ENCODE peak calls at places on chromosomes 5 and 9, in eight cellular contexts. Z, T, L, K, M, D, C and N are unnamed samples.

GRCh38 chr9:111969061-111969460 is 72.4 kb downstream of the UGCG start:
- DNase-seq in Z (no peak), T (no peak), L (no peak), K (no peak), M (peak), D (no peak), C (no peak), N (no peak)

GRCh38 chr5:93378073-93378472 is 202.9 kb downstream of the NR2F1-AS1 start:
- DNase-seq in Z (no peak), T (peak), L (no peak), K (peak), M (peak), D (no peak), C (no peak), N (no peak)

GRCh38 chr9:35658144-35658893 is at the start of gene CCDC107:
- DNase-seq in Z (peak), T (peak), L (peak), K (peak), M (peak), D (peak), C (peak), N (peak)

GRCh38 chr5:132253008-132253441 is 4.5 kb upstream of the PDLIM4 start:
- DNase-seq in Z (no peak), T (no peak), L (no peak), K (no peak), M (no peak), D (no peak), C (no peak), N (no peak)

GRCh38 chr5:149174847-149175234 is 33.5 kb downstream of the ABLIM3 start:
- DNase-seq in Z (no peak), T (no peak), L (no peak), K (no peak), M (peak), D (no peak), C (no peak), N (no peak)

GRCh38 chr9:113886003-113886324 is 9.9 kb downstream of the ZNF618 start:
- DNase-seq in Z (no peak), T (peak), L (no peak), K (no peak), M (peak), D (no peak), C (no peak), N (no peak)

GRCh38 chr9:96241391-96241809 is 60.6 kb downstream of the HSD17B3 start:
- DNase-seq in Z (peak), T (peak), L (no peak), K (no peak), M (peak), D (no peak), C (no peak), N (no peak)

GRCh38 chr9:73213300-73213699 is 61.6 kb downstream of the ANXA1 start:
- DNase-seq in Z (no peak), T (no peak), L (no peak), K (no peak), M (no peak), D (no peak), C (no peak), N (no peak)

GRCh38 chr5:90909091-90909503 is 350.5 kb downstream of the ADGRV1 start:
- DNase-seq in Z (no peak), T (peak), L (no peak), K (peak), M (peak), D (no peak), C (no peak), N (no peak)

GRCh38 chr5:122067330-122067885 is 10.7 kb downstream of the LOX start:
- DNase-seq in Z (no peak), T (no peak), L (no peak), K (no peak), M (peak), D (no peak), C (no peak), N (no peak)

GRCh38 chr5:102818934-102819333 is 63.8 kb downstream of the PAM start:
- DNase-seq in Z (no peak), T (no peak), L (no peak), K (no peak), M (no peak), D (no peak), C (no peak), N (no peak)

GRCh38 chr9:133374612-133375115 is 1.2 kb downstream of the SURF4 start:
- DNase-seq in Z (no peak), T (peak), L (no peak), K (no peak), M (peak), D (no peak), C (no peak), N (no peak)

GRCh38 chr5:86617309-86617755 is 409 bp upstream of the COX7C start:
- DNase-seq in Z (no peak), T (no peak), L (no peak), K (no peak), M (no peak), D (no peak), C (no peak), N (no peak)

GRCh38 chr5:143432658-143433239 is 29.3 kb upstream of the NR3C1 start:
- DNase-seq in Z (no peak), T (no peak), L (no peak), K (no peak), M (peak), D (no peak), C (no peak), N (no peak)

GRCh38 chr5:53114988-53115387 is 5.4 kb upstream of the MOCS2 start:
- DNase-seq in Z (no peak), T (peak), L (no peak), K (peak), M (no peak), D (no peak), C (no peak), N (no peak)

GRCh38 chr9:36748322-36748899 is 175.7 kb downstream of the MELK start:
- DNase-seq in Z (peak), T (peak), L (no peak), K (peak), M (peak), D (peak), C (no peak), N (no peak)

GRCh38 chr5:76690704-76691469 is 25.0 kb upstream of the F2R start:
- DNase-seq in Z (no peak), T (peak), L (no peak), K (peak), M (peak), D (no peak), C (no peak), N (no peak)

GRCh38 chr9:128271112-128271511 is 4.7 kb downstream of the GOLGA2 start:
- DNase-seq in Z (no peak), T (no peak), L (no peak), K (no peak), M (no peak), D (no peak), C (no peak), N (no peak)

GRCh38 chr9:99093492-99093791 is 11.5 kb upstream of the TGFBR1 start:
- DNase-seq in Z (no peak), T (no peak), L (no peak), K (no peak), M (no peak), D (no peak), C (no peak), N (no peak)

GRCh38 chr9:134791009-134791408 is 89.6 kb upstream of the FCN2 start:
- DNase-seq in Z (no peak), T (no peak), L (no peak), K (no peak), M (no peak), D (no peak), C (no peak), N (no peak)

GRCh38 chr5:174418809-174419522 is 305.4 kb upstream of the MSX2 start:
- DNase-seq in Z (no peak), T (no peak), L (no peak), K (no peak), M (peak), D (no peak), C (no peak), N (no peak)

GRCh38 chr9:112754578-112754977 is 4.0 kb downstream of the SNX30 start:
- DNase-seq in Z (no peak), T (peak), L (no peak), K (no peak), M (peak), D (no peak), C (no peak), N (peak)

GRCh38 chr9:137068539-137069507 is 1.5 kb downstream of the SAPCD2 start:
- DNase-seq in Z (no peak), T (no peak), L (no peak), K (no peak), M (no peak), D (peak), C (no peak), N (no peak)

GRCh38 chr9:11335011-11335410 is 722.2 kb upstream of the PTPRD start:
- DNase-seq in Z (no peak), T (no peak), L (no peak), K (no peak), M (no peak), D (no peak), C (no peak), N (no peak)

GRCh38 chr5:182126-182525 is 9.2 kb upstream of the LRRC14B start:
- DNase-seq in Z (no peak), T (no peak), L (no peak), K (no peak), M (no peak), D (no peak), C (no peak), N (no peak)

GRCh38 chr5:145619806-145620205 is 215.3 kb downstream of the PRELID2 start:
- DNase-seq in Z (no peak), T (no peak), L (no peak), K (no peak), M (no peak), D (no peak), C (no peak), N (no peak)